ENCODE peak calls at places on chromosomes 12 and 14, in five cellular contexts. One of them, this sample, is unnamed.

GRCh38 chr12:53505086-53505485 is 2.2 kb downstream of the NPFF start:
- DNase-seq in A673: no peak
- DNase-seq in heart right ventricle: no peak
- DNase-seq in HFFc6: no peak
- DNase-seq in WERI-Rb-1: no peak
- DNase-seq in this sample: no peak

GRCh38 chr14:60722163-60722835 is 1.9 kb downstream of the SIX4 start:
- DNase-seq in heart right ventricle: peak
- DNase-seq in HFFc6: peak
- DNase-seq in A673: peak
- DNase-seq in WERI-Rb-1: peak
- DNase-seq in this sample: no peak

GRCh38 chr12:86283607-86284006 is 27.4 kb upstream of the MGAT4C start:
- DNase-seq in A673: no peak
- DNase-seq in heart right ventricle: no peak
- DNase-seq in HFFc6: no peak
- DNase-seq in WERI-Rb-1: no peak
- DNase-seq in this sample: no peak

GRCh38 chr12:38984388-38984787 is 79.0 kb upstream of the CPNE8 start:
- DNase-seq in A673: no peak
- DNase-seq in WERI-Rb-1: no peak
- DNase-seq in heart right ventricle: no peak
- DNase-seq in HFFc6: no peak
- DNase-seq in this sample: no peak

GRCh38 chr12:52337054-52337453 is 15.9 kb upstream of the KRT83 start:
- DNase-seq in heart right ventricle: no peak
- DNase-seq in HFFc6: no peak
- DNase-seq in WERI-Rb-1: no peak
- DNase-seq in A673: no peak
- DNase-seq in this sample: no peak

GRCh38 chr12:19431407-19432308 is 7.6 kb upstream of the AEBP2 start:
- DNase-seq in A673: peak
- DNase-seq in heart right ventricle: no peak
- DNase-seq in HFFc6: peak
- DNase-seq in WERI-Rb-1: peak
- DNase-seq in this sample: peak

GRCh38 chr14:75549169-75549568 is 26.9 kb downstream of the BATF start:
- DNase-seq in heart right ventricle: no peak
- DNase-seq in WERI-Rb-1: no peak
- DNase-seq in A673: no peak
- DNase-seq in HFFc6: no peak
- DNase-seq in this sample: no peak

GRCh38 chr14:28763914-28764848 is 2.4 kb upstream of the FOXG1 start:
- DNase-seq in WERI-Rb-1: no peak
- DNase-seq in A673: no peak
- DNase-seq in HFFc6: no peak
- DNase-seq in heart right ventricle: no peak
- DNase-seq in this sample: no peak

GRCh38 chr12:105343836-105344235 is 13.3 kb downstream of the C12orf75 start:
- DNase-seq in heart right ventricle: no peak
- DNase-seq in A673: no peak
- DNase-seq in WERI-Rb-1: no peak
- DNase-seq in HFFc6: no peak
- DNase-seq in this sample: no peak

GRCh38 chr14:99436247-99437180 is 44.1 kb downstream of the SETD3 start:
- DNase-seq in A673: peak
- DNase-seq in heart right ventricle: no peak
- DNase-seq in WERI-Rb-1: no peak
- DNase-seq in HFFc6: peak
- DNase-seq in this sample: no peak

GRCh38 chr14:62002636-62003035 is 240.4 kb downstream of the SNAPC1 start:
- DNase-seq in A673: no peak
- DNase-seq in WERI-Rb-1: no peak
- DNase-seq in HFFc6: peak
- DNase-seq in heart right ventricle: no peak
- DNase-seq in this sample: no peak

GRCh38 chr12:18653465-18653864 is 84.3 kb downstream of the PLCZ1 start:
- DNase-seq in heart right ventricle: no peak
- DNase-seq in A673: no peak
- DNase-seq in HFFc6: no peak
- DNase-seq in WERI-Rb-1: no peak
- DNase-seq in this sample: no peak

GRCh38 chr14:59541731-59542130 is 34.9 kb downstream of the CCDC175 start:
- DNase-seq in heart right ventricle: no peak
- DNase-seq in A673: peak
- DNase-seq in WERI-Rb-1: no peak
- DNase-seq in HFFc6: no peak
- DNase-seq in this sample: no peak

GRCh38 chr14:78202976-78203375 is 32.8 kb downstream of the NRXN3 start:
- DNase-seq in A673: no peak
- DNase-seq in heart right ventricle: no peak
- DNase-seq in WERI-Rb-1: no peak
- DNase-seq in HFFc6: no peak
- DNase-seq in this sample: peak

GRCh38 chr14:92880851-92881250 is 42.1 kb upstream of the CHGA start:
- DNase-seq in WERI-Rb-1: peak
- DNase-seq in heart right ventricle: no peak
- DNase-seq in A673: peak
- DNase-seq in HFFc6: peak
- DNase-seq in this sample: no peak

GRCh38 chr12:89160716-89161123 is 191.6 kb downstream of the DUSP6 start:
- DNase-seq in A673: peak
- DNase-seq in heart right ventricle: peak
- DNase-seq in WERI-Rb-1: no peak
- DNase-seq in HFFc6: peak
- DNase-seq in this sample: peak

GRCh38 chr12:31832740-31833540 is 104.1 kb upstream of the AMN1 start:
- DNase-seq in heart right ventricle: no peak
- DNase-seq in HFFc6: no peak
- DNase-seq in A673: no peak
- DNase-seq in WERI-Rb-1: no peak
- DNase-seq in this sample: no peak

GRCh38 chr12:54431911-54432814 is 13.1 kb upstream of the ITGA5 start:
- DNase-seq in A673: peak
- DNase-seq in HFFc6: peak
- DNase-seq in heart right ventricle: peak
- DNase-seq in WERI-Rb-1: peak
- DNase-seq in this sample: peak

GRCh38 chr14:38662781-38663180 is 406.9 kb upstream of the CLEC14A start:
- DNase-seq in heart right ventricle: no peak
- DNase-seq in A673: no peak
- DNase-seq in HFFc6: no peak
- DNase-seq in WERI-Rb-1: no peak
- DNase-seq in this sample: no peak

GRCh38 chr12:23464241-23464812 is 485.1 kb downstream of the SOX5 start:
- DNase-seq in HFFc6: no peak
- DNase-seq in WERI-Rb-1: peak
- DNase-seq in A673: no peak
- DNase-seq in heart right ventricle: no peak
- DNase-seq in this sample: no peak

GRCh38 chr12:116222358-116222757 is 55.1 kb downstream of the MED13L start:
- DNase-seq in WERI-Rb-1: no peak
- DNase-seq in A673: peak
- DNase-seq in HFFc6: peak
- DNase-seq in heart right ventricle: no peak
- DNase-seq in this sample: no peak

GRCh38 chr14:35988972-35989690 is 163.0 kb downstream of the BRMS1L start:
- DNase-seq in heart right ventricle: no peak
- DNase-seq in WERI-Rb-1: no peak
- DNase-seq in HFFc6: no peak
- DNase-seq in A673: no peak
- DNase-seq in this sample: no peak

GRCh38 chr12:131138638-131139362 is 185.1 kb downstream of the ADGRD1 start:
- DNase-seq in WERI-Rb-1: no peak
- DNase-seq in A673: no peak
- DNase-seq in HFFc6: no peak
- DNase-seq in heart right ventricle: no peak
- DNase-seq in this sample: peak

GRCh38 chr14:90383731-90384542 is 12.9 kb upstream of the CALM1 start:
- DNase-seq in heart right ventricle: peak
- DNase-seq in A673: peak
- DNase-seq in HFFc6: peak
- DNase-seq in WERI-Rb-1: peak
- DNase-seq in this sample: peak

GRCh38 chr14:71725802-71726638 is 206.2 kb upstream of the RGS6 start:
- DNase-seq in A673: peak
- DNase-seq in WERI-Rb-1: no peak
- DNase-seq in HFFc6: peak
- DNase-seq in heart right ventricle: no peak
- DNase-seq in this sample: no peak

GRCh38 chr14:23831591-23831990 is 122.0 kb upstream of the DHRS4 start:
- DNase-seq in WERI-Rb-1: no peak
- DNase-seq in A673: no peak
- DNase-seq in HFFc6: no peak
- DNase-seq in heart right ventricle: no peak
- DNase-seq in this sample: no peak

GRCh38 chr14:88695873-88696272 is 96.9 kb downstream of the EML5 start:
- DNase-seq in heart right ventricle: no peak
- DNase-seq in WERI-Rb-1: no peak
- DNase-seq in HFFc6: peak
- DNase-seq in A673: no peak
- DNase-seq in this sample: no peak

GRCh38 chr14:79564371-79564770 is 646.9 kb downstream of the DIO2 start:
- DNase-seq in heart right ventricle: no peak
- DNase-seq in WERI-Rb-1: no peak
- DNase-seq in A673: no peak
- DNase-seq in HFFc6: no peak
- DNase-seq in this sample: no peak

GRCh38 chr14:35215110-35215872 is 76.9 kb upstream of the PSMA6 start:
- DNase-seq in A673: peak
- DNase-seq in HFFc6: peak
- DNase-seq in heart right ventricle: no peak
- DNase-seq in WERI-Rb-1: no peak
- DNase-seq in this sample: no peak

GRCh38 chr12:59191372-59191771 is 271.1 kb upstream of the LRIG3 start:
- DNase-seq in HFFc6: no peak
- DNase-seq in heart right ventricle: no peak
- DNase-seq in WERI-Rb-1: no peak
- DNase-seq in A673: no peak
- DNase-seq in this sample: no peak

GRCh38 chr12:59196989-59197388 is 276.7 kb upstream of the LRIG3 start:
- DNase-seq in WERI-Rb-1: no peak
- DNase-seq in A673: no peak
- DNase-seq in HFFc6: no peak
- DNase-seq in heart right ventricle: no peak
- DNase-seq in this sample: no peak

GRCh38 chr12:59193476-59194050 is 273.3 kb upstream of the LRIG3 start:
- DNase-seq in heart right ventricle: no peak
- DNase-seq in A673: no peak
- DNase-seq in WERI-Rb-1: no peak
- DNase-seq in HFFc6: no peak
- DNase-seq in this sample: no peak

GRCh38 chr12:59194794-59195193 is 274.5 kb upstream of the LRIG3 start:
- DNase-seq in HFFc6: no peak
- DNase-seq in WERI-Rb-1: peak
- DNase-seq in A673: no peak
- DNase-seq in heart right ventricle: no peak
- DNase-seq in this sample: no peak
- TF ChIP-seq CTCF in HFFc6: no peak
- TF ChIP-seq CTCF in WERI-Rb-1: peak
- TF ChIP-seq CTCF in A673: no peak
- TF ChIP-seq CTCF in heart right ventricle: no peak
- TF ChIP-seq CTCF in this sample: no peak

GRCh38 chr12:104059963-104060362 is 4.4 kb upstream of the HCFC2 start:
- DNase-seq in heart right ventricle: no peak
- DNase-seq in HFFc6: no peak
- DNase-seq in WERI-Rb-1: no peak
- DNase-seq in A673: no peak
- DNase-seq in this sample: no peak

GRCh38 chr12:104058796-104059195 is 5.5 kb upstream of the HCFC2 start:
- DNase-seq in HFFc6: no peak
- DNase-seq in heart right ventricle: no peak
- DNase-seq in A673: no peak
- DNase-seq in WERI-Rb-1: no peak
- DNase-seq in this sample: no peak

GRCh38 chr12:104056419-104056972 is 6.5 kb upstream of the GLT8D2 start:
- DNase-seq in HFFc6: no peak
- DNase-seq in heart right ventricle: no peak
- DNase-seq in WERI-Rb-1: no peak
- DNase-seq in A673: no peak
- DNase-seq in this sample: no peak

GRCh38 chr12:104055686-104056388 is 5.8 kb upstream of the GLT8D2 start:
- DNase-seq in WERI-Rb-1: peak
- DNase-seq in HFFc6: no peak
- DNase-seq in heart right ventricle: peak
- DNase-seq in A673: no peak
- DNase-seq in this sample: no peak

GRCh38 chr12:104057771-104058197 is 6.5 kb upstream of the HCFC2 start:
- DNase-seq in WERI-Rb-1: peak
- DNase-seq in HFFc6: no peak
- DNase-seq in A673: peak
- DNase-seq in heart right ventricle: no peak
- DNase-seq in this sample: no peak
- TF ChIP-seq CTCF in WERI-Rb-1: peak
- TF ChIP-seq CTCF in HFFc6: peak
- TF ChIP-seq CTCF in A673: peak
- TF ChIP-seq CTCF in heart right ventricle: peak
- TF ChIP-seq CTCF in this sample: no peak

DNA sequence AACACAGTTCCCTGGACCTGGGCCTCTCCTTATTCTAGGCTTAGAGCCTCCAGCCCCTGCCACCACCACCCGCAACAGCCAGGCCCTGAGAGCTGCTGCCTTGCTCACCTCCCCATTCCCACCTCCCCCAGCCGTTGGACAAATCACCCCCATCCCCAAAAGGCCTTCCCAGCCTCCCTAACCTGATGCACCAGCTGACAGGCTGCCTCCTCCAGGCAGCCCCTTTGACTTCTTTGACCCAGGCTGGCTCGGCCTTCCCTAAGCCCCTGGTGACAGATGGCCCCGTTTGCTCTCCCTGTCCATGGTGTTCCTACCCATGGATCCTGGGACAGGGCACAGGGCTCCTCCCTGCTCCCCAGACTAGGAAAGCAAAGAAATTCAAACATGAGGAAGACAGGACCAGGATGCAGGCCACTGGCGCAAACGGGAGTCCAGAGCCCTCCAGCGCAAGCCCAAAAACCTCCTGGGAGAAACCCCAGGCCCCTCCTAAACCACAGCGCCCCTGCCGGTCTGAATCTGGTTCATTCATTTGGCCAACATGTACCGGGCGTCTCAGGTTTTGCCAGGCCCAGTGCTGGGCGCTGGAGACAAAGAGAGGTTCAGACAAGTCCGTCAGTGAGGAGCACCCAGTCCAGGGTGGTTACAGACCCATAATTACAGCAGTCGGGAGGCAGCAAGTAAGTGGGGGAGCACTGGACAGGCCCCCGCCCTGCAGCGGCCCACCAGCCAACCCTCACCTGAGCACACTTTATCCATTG is 2.4 kb downstream of the AKT1 start:
- DNase-seq in WERI-Rb-1: no peak
- DNase-seq in HFFc6: no peak
- DNase-seq in A673: no peak
- DNase-seq in heart right ventricle: no peak
- DNase-seq in this sample: no peak
- TF ChIP-seq CTCF in WERI-Rb-1: no peak
- TF ChIP-seq CTCF in HFFc6: peak
- TF ChIP-seq CTCF in A673: no peak
- TF ChIP-seq CTCF in heart right ventricle: no peak
- TF ChIP-seq CTCF in this sample: no peak

GRCh38 chr12:60935981-60936761 is 1324.0 kb upstream of the USP15 start:
- DNase-seq in HFFc6: no peak
- DNase-seq in WERI-Rb-1: no peak
- DNase-seq in heart right ventricle: no peak
- DNase-seq in A673: no peak
- DNase-seq in this sample: no peak
- TF ChIP-seq CTCF in HFFc6: no peak
- TF ChIP-seq CTCF in WERI-Rb-1: peak
- TF ChIP-seq CTCF in heart right ventricle: no peak
- TF ChIP-seq CTCF in A673: no peak
- TF ChIP-seq CTCF in this sample: no peak